ENCODE peak calls at places on chromosomes 6 and 20, in four cellular contexts. R, N, K and Q are unnamed samples.

GRCh38 chr6:130625825-130626500 is 201.2 kb upstream of the SMLR1 start:
- DNase-seq in K (no peak), N (no peak), R (no peak), Q (no peak)

GRCh38 chr6:33716890-33717632 is 5.6 kb upstream of the UQCC2 start:
- DNase-seq in K (no peak), R (no peak), N (no peak), Q (no peak)

GRCh38 chr6:125631165-125631564 is 118.3 kb upstream of the HEY2 start:
- DNase-seq in K (no peak), N (no peak), R (no peak), Q (no peak)

GRCh38 chr20:25139061-25139705 is 56.3 kb upstream of the ENTPD6 start:
- DNase-seq in K (no peak), N (no peak), R (no peak), Q (peak)

GRCh38 chr6:42028234-42029061 is 21.9 kb upstream of the TAF8 start:
- DNase-seq in K (no peak), N (peak), R (no peak), Q (peak)

GRCh38 chr6:126388235-126388634 is 48.3 kb downstream of the CENPW start:
- DNase-seq in R (no peak), K (no peak), N (no peak), Q (no peak)

GRCh38 chr6:12602951-12603710 is 113.4 kb upstream of the PHACTR1 start:
- DNase-seq in N (peak), K (no peak), R (no peak), Q (peak)

GRCh38 chr6:5151295-5151954 is 66.3 kb downstream of the PPP1R3G start:
- DNase-seq in R (no peak), K (no peak), N (no peak), Q (no peak)

GRCh38 chr20:41111578-41111951 is 25.8 kb upstream of the PLCG1 start:
- DNase-seq in K (no peak), R (no peak), N (no peak), Q (no peak)

DNA sequence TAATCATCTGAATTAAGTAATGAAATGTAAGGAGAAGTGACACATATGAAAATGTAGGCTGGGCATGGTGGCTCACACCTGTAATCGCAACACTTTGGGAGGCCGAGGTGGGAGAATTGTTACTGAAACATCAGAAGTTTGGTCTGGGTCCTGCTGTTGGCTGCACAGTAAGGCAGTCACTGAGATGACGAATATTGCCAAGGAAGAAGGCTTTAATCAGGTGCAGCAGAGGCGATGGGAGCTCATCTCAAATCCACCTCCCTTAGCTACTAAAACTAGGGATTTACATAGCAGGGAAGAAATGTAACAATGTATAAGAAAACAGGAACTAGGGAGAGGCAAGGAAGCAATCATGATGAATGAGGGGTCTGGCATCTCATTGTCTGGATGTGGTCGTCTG is 50.1 kb downstream of the RBM24 start:
- DNase-seq in R (no peak), N (no peak), K (no peak), Q (no peak)
- TF ChIP-seq USF2 in R (no peak), N (no peak), K (no peak), Q (no peak)

DNA sequence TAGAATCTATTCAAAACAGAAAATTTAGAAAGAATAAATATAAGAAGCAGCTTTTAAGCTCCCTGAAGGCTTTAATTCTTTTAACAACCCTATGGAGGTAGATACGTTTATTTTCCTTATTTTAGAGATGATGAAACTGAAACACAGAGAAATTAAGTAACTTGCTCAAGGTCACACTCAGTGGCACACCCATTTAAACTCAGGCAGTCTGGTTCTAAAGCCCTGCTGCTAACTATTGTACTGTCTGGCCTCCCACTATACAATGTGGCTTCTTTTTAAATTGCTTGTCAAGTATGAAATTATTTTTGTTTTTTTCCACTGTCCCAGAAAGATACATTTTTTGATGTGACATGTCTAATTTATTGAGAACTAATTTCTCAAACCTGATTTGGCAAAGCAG is 55.7 kb downstream of the FAM217A start:
- DNase-seq in R (no peak), K (no peak), N (no peak), Q (no peak)
- TF ChIP-seq USF2 in R (no peak), K (no peak), N (no peak), Q (no peak)

GRCh38 chr6:124193132-124193531 is 389.5 kb downstream of the NKAIN2 start:
- DNase-seq in R (no peak), K (no peak), N (no peak), Q (no peak)

GRCh38 chr6:124200661-124201060 is 397.0 kb downstream of the NKAIN2 start:
- DNase-seq in N (no peak), K (no peak), R (no peak), Q (no peak)

GRCh38 chr6:124199226-124199625 is 395.6 kb downstream of the NKAIN2 start:
- DNase-seq in K (no peak), R (no peak), N (no peak), Q (no peak)

GRCh38 chr6:124197148-124197547 is 393.5 kb downstream of the NKAIN2 start:
- DNase-seq in K (no peak), N (no peak), R (no peak), Q (no peak)
- TF ChIP-seq USF2 in K (no peak), N (no peak), R (no peak), Q (no peak)

DNA sequence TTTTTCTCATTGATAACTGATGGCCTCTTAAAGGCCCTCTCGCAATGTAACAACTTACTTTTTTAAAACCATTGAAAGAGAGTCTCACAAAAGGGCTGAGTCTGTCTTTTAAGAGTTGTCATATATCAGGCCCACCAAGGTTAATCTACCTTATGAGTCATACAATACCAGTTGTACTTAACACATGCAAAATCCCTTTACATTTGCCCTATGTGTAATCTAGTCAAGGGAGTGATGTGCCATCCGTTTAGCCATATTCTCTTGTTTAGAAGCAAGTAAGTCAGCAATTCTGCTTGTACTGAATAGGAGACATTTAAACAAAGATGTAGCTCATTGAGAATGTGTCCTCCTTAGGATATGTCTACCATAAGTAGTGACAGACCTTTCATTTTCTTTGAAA is 143.7 kb downstream of the TENT5A start:
- DNase-seq in K (no peak), R (no peak), N (no peak), Q (no peak)
- TF ChIP-seq USF2 in K (no peak), R (no peak), N (no peak), Q (no peak)

GRCh38 chr6:89939144-89939543 is 44.9 kb downstream of the GJA10 start:
- DNase-seq in R (no peak), N (no peak), K (peak), Q (no peak)

GRCh38 chr6:89940225-89941027 is 46.2 kb downstream of the GJA10 start:
- DNase-seq in N (peak), K (no peak), R (peak), Q (peak)

GRCh38 chr6:89936177-89936576 is 41.9 kb downstream of the GJA10 start:
- DNase-seq in K (no peak), N (no peak), R (no peak), Q (no peak)

GRCh38 chr6:89934685-89935366 is 40.6 kb downstream of the GJA10 start:
- DNase-seq in N (no peak), R (peak), K (no peak), Q (peak)

DNA sequence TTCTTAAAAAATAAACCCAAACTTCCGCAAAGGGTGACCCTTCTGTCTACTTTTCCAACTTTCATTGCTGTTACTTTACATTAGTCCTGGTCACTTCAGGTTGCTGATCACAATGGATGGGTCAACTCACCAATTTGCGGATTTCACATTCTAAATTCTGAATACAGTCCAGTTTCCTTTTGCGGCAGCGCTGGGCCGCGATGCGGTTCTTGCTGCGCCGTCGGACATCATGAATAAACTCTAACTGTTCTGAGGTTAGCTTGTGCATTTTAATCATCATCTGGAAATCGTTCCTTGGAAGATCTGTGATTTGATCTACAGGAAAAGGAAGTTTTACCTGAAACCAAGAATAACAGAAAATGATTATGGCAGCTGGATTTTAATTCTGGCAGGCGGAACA is 43.7 kb downstream of the GJA10 start:
- DNase-seq in R (no peak), K (peak), N (no peak), Q (no peak)
- TF ChIP-seq USF2 in R (no peak), K (no peak), N (no peak), Q (no peak)

DNA sequence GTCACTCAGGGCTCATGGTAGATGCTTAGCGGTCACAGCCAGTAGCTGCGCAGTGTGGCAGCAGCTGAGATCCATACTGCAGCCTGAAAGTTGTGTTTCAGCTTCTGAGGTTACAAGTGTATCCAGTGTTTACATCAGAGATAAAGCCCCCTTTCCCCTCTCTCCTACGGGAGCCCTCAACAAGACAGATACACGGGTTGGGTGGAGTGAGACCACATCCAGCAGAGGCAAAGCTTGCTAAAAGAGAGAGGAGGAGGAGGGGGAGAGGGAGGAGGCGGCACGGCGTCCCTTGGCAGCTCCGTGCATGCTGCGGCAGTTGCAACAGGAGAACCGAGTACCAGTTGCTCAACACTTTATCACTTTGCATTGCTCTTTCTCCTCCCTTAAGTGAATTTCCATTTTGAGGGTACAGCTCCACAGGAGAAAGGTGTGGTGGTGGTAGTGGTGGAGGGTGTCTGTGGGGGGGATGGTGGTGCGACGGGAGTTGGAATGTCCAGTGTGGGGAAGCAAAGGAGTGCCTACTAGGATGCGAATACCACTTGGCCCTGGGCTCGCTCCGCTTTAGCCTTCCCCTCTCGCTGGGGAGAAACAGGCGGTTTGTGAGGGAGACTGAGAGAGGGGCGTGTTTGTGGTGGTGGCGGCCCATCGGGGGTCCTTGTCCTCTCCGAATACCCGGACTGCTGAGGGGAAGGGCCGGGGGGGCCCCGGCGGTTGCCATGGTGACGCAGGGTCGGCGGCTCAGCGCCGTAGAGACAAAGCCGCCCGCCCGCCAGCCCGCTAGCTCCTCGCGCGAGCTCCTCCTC is 405 bp upstream of the RNF182 start:
- DNase-seq in R (peak), K (peak), N (peak), Q (peak)
- TF ChIP-seq USF2 in R (no peak), K (no peak), N (no peak), Q (no peak)

DNA sequence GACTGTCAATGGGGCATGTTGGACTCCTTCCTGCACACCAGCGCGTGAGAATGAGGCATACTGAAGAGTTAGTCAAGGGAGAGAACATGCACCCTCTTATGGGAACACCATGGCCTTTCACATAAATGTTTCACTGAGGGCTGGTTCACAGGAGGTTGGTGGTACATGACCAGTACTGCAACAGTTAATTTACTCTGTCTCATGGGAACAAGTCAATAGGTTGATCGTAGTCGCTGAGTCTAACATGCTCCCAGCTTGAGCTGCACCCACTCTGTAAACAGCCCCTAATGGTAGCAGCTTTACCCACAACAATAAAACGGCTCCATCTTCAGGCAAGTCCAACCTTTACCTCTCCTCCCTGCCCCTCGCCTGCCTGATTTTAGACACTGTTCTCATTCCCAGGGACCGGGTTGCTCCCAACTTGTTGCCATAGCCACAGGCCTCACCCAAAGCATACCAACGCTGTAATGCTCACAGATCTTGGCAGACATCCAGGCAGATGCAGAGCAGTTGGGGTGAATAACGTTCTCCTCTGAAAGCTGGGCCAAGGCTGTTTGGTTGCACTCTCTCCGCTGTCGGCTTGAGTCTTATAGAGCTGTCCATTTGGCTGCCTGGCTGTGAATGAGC is 111.3 kb downstream of the LY86 start:
- DNase-seq in N (peak), K (no peak), R (no peak), Q (peak)
- TF ChIP-seq USF2 in N (no peak), K (no peak), R (no peak), Q (no peak)

GRCh38 chr6:127518710-127519468 is at the start of gene MTCL3:
- DNase-seq in R (peak), K (peak), N (peak), Q (no peak)
- TF ChIP-seq USF2 in R (no peak), K (no peak), N (no peak), Q (no peak)